ENCODE peak calls at places on chromosomes 13 and 19, in eight cellular contexts. X is GM23248; Z is kidney epithelial cell; A is AG04450; R is tibial nerve; O is vagina; J is CD8-positive, alpha-beta memory T cell; S is keratinocyte. Q is an unnamed sample.

GRCh38 chr13:114229486-114229885 is 5.2 kb upstream of the CDC16 start:
- DNase-seq in X (peak), Z (no peak), A (no peak), R (no peak), O (no peak), J (no peak), S (no peak), Q (no peak)

GRCh38 chr13:42814868-42815267 is 33.5 kb downstream of the FAM216B start:
- DNase-seq in X (peak), Z (no peak), A (peak), R (no peak), O (no peak), J (no peak), S (no peak), Q (no peak)

GRCh38 chr19:17751103-17751911 is at the start of gene FCHO1:
- DNase-seq in X (no peak), Z (no peak), A (no peak), R (no peak), O (no peak), J (peak), S (no peak), Q (peak)

GRCh38 chr13:94415484-94415883 is 64.0 kb downstream of the DCT start:
- DNase-seq in X (no peak), Z (no peak), A (no peak), R (no peak), O (no peak), J (no peak), S (no peak), Q (no peak)

GRCh38 chr13:59424661-59425060 is 739.1 kb downstream of the DIAPH3 start:
- DNase-seq in X (peak), Z (no peak), A (no peak), R (no peak), O (no peak), J (no peak), S (no peak), Q (no peak)

GRCh38 chr13:34654203-34654602 is 287.9 kb upstream of the NBEA start:
- DNase-seq in X (peak), Z (no peak), A (no peak), R (no peak), O (no peak), J (no peak), S (no peak), Q (no peak)

GRCh38 chr19:50167314-50167721 is 4.2 kb upstream of the IZUMO2 start:
- DNase-seq in X (no peak), Z (no peak), A (no peak), R (no peak), O (no peak), J (no peak), S (no peak), Q (no peak)

GRCh38 chr13:78596701-78597550 is 6.4 kb downstream of the POU4F1 start:
- DNase-seq in X (no peak), Z (no peak), A (no peak), R (no peak), O (no peak), J (no peak), S (no peak), Q (no peak)

GRCh38 chr13:41974262-41974900 is 13.5 kb upstream of the VWA8 start:
- DNase-seq in X (no peak), Z (no peak), A (no peak), R (no peak), O (no peak), J (no peak), S (peak), Q (no peak)

GRCh38 chr19:55257461-55258411 is 1.1 kb downstream of the PPP6R1 start:
- DNase-seq in X (peak), Z (no peak), A (no peak), R (no peak), O (no peak), J (no peak), S (no peak), Q (no peak)

GRCh38 chr13:30376426-30377311 is 45.6 kb upstream of the UBE2L5 start:
- DNase-seq in X (no peak), Z (no peak), A (no peak), R (no peak), O (no peak), J (peak), S (no peak), Q (peak)

GRCh38 chr13:48210178-48210577 is 22.8 kb upstream of the ITM2B start:
- DNase-seq in X (peak), Z (peak), A (peak), R (no peak), O (no peak), J (no peak), S (peak), Q (no peak)

GRCh38 chr19:8039231-8039630 is 13.3 kb upstream of the CCL25 start:
- DNase-seq in X (no peak), Z (no peak), A (no peak), R (no peak), O (no peak), J (no peak), S (no peak), Q (no peak)

GRCh38 chr19:41688687-41689086 is 617 bp upstream of the CEACAM7 start:
- DNase-seq in X (no peak), Z (no peak), A (no peak), R (no peak), O (peak), J (no peak), S (no peak), Q (no peak)

GRCh38 chr19:33064117-33064777 is 441 bp downstream of the RHPN2 start:
- DNase-seq in X (peak), Z (no peak), A (no peak), R (no peak), O (no peak), J (no peak), S (no peak), Q (no peak)

GRCh38 chr19:1069009-1069779 is 2.2 kb downstream of the ARHGAP45 start:
- DNase-seq in X (no peak), Z (no peak), A (no peak), R (no peak), O (no peak), J (peak), S (no peak), Q (no peak)
- H3K4me3 ChIP-seq in X (no peak), Z (no peak), A (no peak), R (peak), O (peak), J (peak), S (no peak), Q (peak)

DNA sequence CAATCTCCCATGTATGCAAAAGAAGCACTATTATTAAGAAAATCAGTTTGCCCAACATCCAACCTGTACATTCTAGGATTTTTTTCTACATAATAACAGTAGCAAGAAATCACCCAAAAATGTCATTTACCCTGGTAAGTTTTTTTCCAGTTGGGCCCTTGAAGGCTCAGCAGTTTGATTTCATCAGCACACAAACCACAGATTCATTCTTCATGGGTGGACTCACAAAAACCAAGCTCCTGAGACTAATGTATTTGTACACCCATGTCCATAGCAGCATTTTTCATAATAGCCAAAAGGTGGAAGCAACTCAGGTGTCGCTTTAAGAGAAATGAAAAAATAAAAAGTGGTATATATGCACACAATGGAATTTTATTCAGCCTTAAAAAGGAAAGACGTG is 210.1 kb downstream of the TBC1D4 start:
- DNase-seq in X (peak), Z (no peak), A (no peak), R (no peak), O (no peak), J (no peak), S (no peak), Q (no peak)
- H3K4me3 ChIP-seq in X (no peak), Z (no peak), A (no peak), R (no peak), O (no peak), J (no peak), S (no peak), Q (no peak)

DNA sequence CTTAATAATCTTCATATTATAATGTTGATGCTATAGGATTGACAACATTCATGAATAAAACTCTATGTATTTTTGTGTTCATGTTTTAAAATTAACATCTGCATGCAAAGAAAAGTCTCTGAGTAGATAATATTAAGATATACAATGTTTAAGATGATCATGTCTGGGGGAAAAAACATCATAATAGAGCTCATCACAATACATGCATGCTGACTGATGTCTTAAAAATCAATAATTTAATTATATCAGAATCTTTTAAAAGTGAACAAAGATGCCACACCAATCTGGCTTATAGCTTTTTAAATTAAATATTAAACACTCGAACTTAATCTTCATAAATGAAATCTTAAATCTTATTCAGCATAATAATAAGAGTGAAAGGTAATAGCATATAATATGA is 933.9 kb upstream of the MIR17HG start:
- DNase-seq in X (no peak), Z (no peak), A (no peak), R (no peak), O (no peak), J (no peak), S (no peak), Q (no peak)
- H3K4me3 ChIP-seq in X (no peak), Z (no peak), A (no peak), R (no peak), O (no peak), J (no peak), S (no peak), Q (no peak)

GRCh38 chr13:26474286-26474685 is 83.2 kb upstream of the WASF3 start:
- DNase-seq in X (no peak), Z (no peak), A (no peak), R (no peak), O (peak), J (no peak), S (no peak), Q (no peak)

GRCh38 chr13:26473571-26474230 is 83.8 kb upstream of the WASF3 start:
- DNase-seq in X (no peak), Z (no peak), A (no peak), R (no peak), O (peak), J (no peak), S (no peak), Q (no peak)

GRCh38 chr13:26476111-26476743 is 81.3 kb upstream of the WASF3 start:
- DNase-seq in X (peak), Z (no peak), A (no peak), R (no peak), O (no peak), J (no peak), S (no peak), Q (no peak)

GRCh38 chr13:26476744-26477129 is 80.7 kb upstream of the WASF3 start:
- DNase-seq in X (no peak), Z (no peak), A (no peak), R (no peak), O (no peak), J (no peak), S (no peak), Q (no peak)

GRCh38 chr13:26475176-26476110 is 82.0 kb upstream of the WASF3 start:
- DNase-seq in X (no peak), Z (no peak), A (no peak), R (no peak), O (peak), J (no peak), S (no peak), Q (no peak)
- H3K4me3 ChIP-seq in X (peak), Z (no peak), A (no peak), R (peak), O (no peak), J (no peak), S (no peak), Q (no peak)

GRCh38 chr19:5987077-5987818 is 9.3 kb upstream of the RANBP3 start:
- DNase-seq in X (peak), Z (peak), A (peak), R (peak), O (no peak), J (peak), S (no peak), Q (peak)
- H3K4me3 ChIP-seq in X (peak), Z (no peak), A (peak), R (peak), O (peak), J (peak), S (peak), Q (peak)

DNA sequence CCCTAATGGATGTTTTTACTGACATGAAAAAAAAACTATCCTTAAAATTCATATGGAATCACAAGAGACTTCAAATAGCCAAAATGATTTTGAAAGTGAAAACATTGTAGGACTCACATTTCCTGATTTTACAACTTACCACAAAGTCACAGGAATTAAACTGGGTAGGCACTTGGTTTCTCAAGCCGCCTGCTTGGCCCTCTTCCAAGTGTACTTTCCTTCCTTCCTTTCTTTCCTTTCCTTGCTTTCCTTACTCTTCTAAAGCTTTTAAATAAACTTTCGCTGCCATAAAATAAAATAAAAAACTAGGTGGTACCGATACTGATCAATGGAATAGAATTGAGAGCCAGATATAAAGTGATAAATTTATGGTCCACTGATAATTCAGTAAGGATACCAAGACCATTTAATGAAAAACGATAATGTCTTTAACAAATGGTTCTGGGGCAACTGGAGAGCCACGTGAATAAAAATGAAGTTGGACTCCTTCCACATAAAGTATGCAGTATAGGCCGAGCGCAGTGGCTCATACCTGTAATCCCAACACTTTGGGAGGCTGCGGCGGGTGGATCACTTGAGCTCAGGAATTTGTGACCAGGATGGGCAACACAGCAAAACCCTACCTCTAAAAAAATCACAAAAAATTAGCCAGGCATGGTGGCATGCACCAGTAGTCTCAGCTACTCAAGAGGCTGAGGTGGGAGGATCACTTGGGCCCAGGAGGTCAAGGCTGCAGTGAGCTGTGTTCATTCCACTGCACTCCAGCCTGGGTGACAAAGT is 20.7 kb upstream of the CD33 start:
- DNase-seq in X (no peak), Z (no peak), A (no peak), R (no peak), O (no peak), J (no peak), S (no peak), Q (no peak)
- H3K4me3 ChIP-seq in X (no peak), Z (no peak), A (no peak), R (no peak), O (no peak), J (no peak), S (no peak), Q (no peak)

GRCh38 chr19:3136684-3137055 is 837 bp downstream of the GNA15 start:
- DNase-seq in X (no peak), Z (no peak), A (no peak), R (no peak), O (no peak), J (no peak), S (peak), Q (no peak)
- H3K4me3 ChIP-seq in X (no peak), Z (no peak), A (no peak), R (peak), O (peak), J (no peak), S (peak), Q (peak)

GRCh38 chr19:2417881-2418406 is 9.4 kb downstream of the TIMM13 start:
- DNase-seq in X (no peak), Z (no peak), A (no peak), R (no peak), O (peak), J (no peak), S (no peak), Q (no peak)

GRCh38 chr19:2413629-2414028 is 13.8 kb downstream of the TIMM13 start:
- DNase-seq in X (no peak), Z (no peak), A (no peak), R (no peak), O (peak), J (no peak), S (no peak), Q (no peak)

GRCh38 chr19:2415973-2416319 is 11.4 kb downstream of the TIMM13 start:
- DNase-seq in X (no peak), Z (no peak), A (no peak), R (no peak), O (peak), J (no peak), S (no peak), Q (no peak)

GRCh38 chr19:2415281-2415972 is 12.0 kb downstream of the TIMM13 start:
- DNase-seq in X (no peak), Z (no peak), A (no peak), R (no peak), O (peak), J (no peak), S (no peak), Q (no peak)

GRCh38 chr19:2416321-2417097 is 10.9 kb downstream of the TIMM13 start:
- DNase-seq in X (no peak), Z (no peak), A (no peak), R (no peak), O (peak), J (no peak), S (no peak), Q (no peak)
- H3K4me3 ChIP-seq in X (no peak), Z (no peak), A (no peak), R (no peak), O (no peak), J (no peak), S (no peak), Q (no peak)

GRCh38 chr19:2089001-2089711 is 7.0 kb downstream of the MOB3A start:
- DNase-seq in X (peak), Z (no peak), A (no peak), R (no peak), O (no peak), J (no peak), S (peak), Q (no peak)
- H3K4me3 ChIP-seq in X (no peak), Z (no peak), A (no peak), R (no peak), O (no peak), J (no peak), S (peak), Q (no peak)